ENCODE peak calls at places on chromosomes 3 and 15, in eight cellular contexts. M is OCI-M1; T is kidney; G is GM10248; E is stomach; C is activated naive CD4-positive, alpha-beta T cell; Q is naive thymus-derived CD4-positive, alpha-beta T cell; F is caudate nucleus. X is an unnamed sample.

GRCh38 chr3:113212155-113212844 is 943 bp downstream of the BOC start:
- DNase-seq in M (no peak), T (no peak), G (peak; percentile 57), E (no peak), C (no peak), Q (no peak), F (no peak), X (peak; percentile 51)

GRCh38 chr3:52056521-52056967 is at the start of gene DUSP7:
- DNase-seq in M (peak; percentile 72), T (peak; percentile 90), G (peak; percentile 80), E (peak; percentile 79), C (no peak), Q (peak; percentile 71), F (peak; percentile 53), X (peak; percentile 79)

GRCh38 chr3:93934366-93935046 is 39.2 kb downstream of the PROS1 start:
- DNase-seq in M (peak; percentile 47), T (no peak), G (no peak), E (no peak), C (no peak), Q (no peak), F (no peak), X (no peak)

GRCh38 chr15:31473384-31474058 is 146.9 kb downstream of the KLF13 start:
- DNase-seq in M (no peak), T (no peak), G (no peak), E (peak; percentile 21), C (no peak), Q (no peak), F (no peak), X (no peak)

GRCh38 chr3:12303532-12303931 is 14.7 kb downstream of the PPARG start:
- DNase-seq in M (no peak), T (no peak), G (no peak), E (no peak), C (no peak), Q (no peak), F (no peak), X (peak; percentile 53)

GRCh38 chr3:197376020-197376419 is 77.6 kb upstream of the DLG1 start:
- DNase-seq in M (no peak), T (peak; percentile 43), G (no peak), E (no peak), C (no peak), Q (no peak), F (no peak), X (no peak)

GRCh38 chr3:44802006-44802405 is 40.4 kb downstream of the KIF15 start:
- DNase-seq in M (no peak), T (no peak), G (no peak), E (no peak), C (no peak), Q (no peak), F (no peak), X (no peak)

GRCh38 chr3:184176377-184177330 is 2.0 kb downstream of the AP2M1 start:
- DNase-seq in M (peak; percentile 77), T (peak; percentile 93), G (no peak), E (peak; percentile 45), C (no peak), Q (no peak), F (no peak), X (peak; percentile 92)

GRCh38 chr3:37074178-37074577 is 80.9 kb downstream of the MLH1 start:
- DNase-seq in M (no peak), T (no peak), G (no peak), E (no peak), C (no peak), Q (no peak), F (no peak), X (peak; percentile 49)

GRCh38 chr3:169694117-169694516 is 30.6 kb upstream of the MECOM start:
- DNase-seq in M (no peak), T (no peak), G (no peak), E (no peak), C (no peak), Q (no peak), F (no peak), X (peak; percentile 28)

GRCh38 chr3:17088017-17088416 is 203.3 kb downstream of the PLCL2 start:
- DNase-seq in M (no peak), T (no peak), G (no peak), E (no peak), C (no peak), Q (no peak), F (no peak), X (peak; percentile 30)

GRCh38 chr3:126845910-126846309 is 137.0 kb upstream of the PLXNA1 start:
- DNase-seq in M (no peak), T (no peak), G (no peak), E (no peak), C (no peak), Q (no peak), F (no peak), X (no peak)

GRCh38 chr3:41652506-41652905 is 309.4 kb downstream of the ULK4 start:
- DNase-seq in M (no peak), T (no peak), G (no peak), E (no peak), C (no peak), Q (no peak), F (no peak), X (no peak)

GRCh38 chr15:27358751-27359434 is 387.9 kb downstream of the GABRG3 start:
- DNase-seq in M (peak; percentile 24), T (no peak), G (no peak), E (no peak), C (no peak), Q (no peak), F (no peak), X (no peak)

GRCh38 chr3:114441386-114441785 is 147.6 kb downstream of the TIGIT start:
- DNase-seq in M (no peak), T (no peak), G (no peak), E (no peak), C (no peak), Q (no peak), F (no peak), X (peak; percentile 41)

GRCh38 chr3:46717447-46718231 is at the start of gene PRSS50:
- DNase-seq in M (no peak), T (no peak), G (peak; percentile 18), E (peak; percentile 21), C (no peak), Q (no peak), F (no peak), X (no peak)

GRCh38 chr3:134104031-134104430 is 74.3 kb upstream of the SLCO2A1 start:
- DNase-seq in M (no peak), T (no peak), G (no peak), E (no peak), C (no peak), Q (no peak), F (no peak), X (no peak)

GRCh38 chr3:152718810-152719209 is 116.1 kb upstream of the P2RY1 start:
- DNase-seq in M (no peak), T (no peak), G (no peak), E (no peak), C (no peak), Q (no peak), F (no peak), X (peak; percentile 33)

GRCh38 chr3:12663311-12663935 is 494 bp downstream of the RAF1 start:
- DNase-seq in M (peak; percentile 66), T (peak; percentile 87), G (no peak), E (peak; percentile 48), C (no peak), Q (no peak), F (peak; percentile 67), X (peak; percentile 69)

GRCh38 chr15:49718234-49718633 is 97.4 kb downstream of the DTWD1 start:
- DNase-seq in M (peak; percentile 5), T (no peak), G (no peak), E (no peak), C (no peak), Q (no peak), F (no peak), X (no peak)

GRCh38 chr3:116038968-116039950 is 406.0 kb downstream of the LSAMP start:
- DNase-seq in M (peak; percentile 87), T (no peak), G (no peak), E (no peak), C (no peak), Q (no peak), F (no peak), X (no peak)

GRCh38 chr15:74461847-74462511 is 1.0 kb upstream of the UBL7 start:
- DNase-seq in M (no peak), T (no peak), G (no peak), E (no peak), C (no peak), Q (no peak), F (no peak), X (no peak)

GRCh38 chr15:60476713-60477112 is 2.2 kb downstream of the ICE2 start:
- DNase-seq in M (no peak), T (no peak), G (no peak), E (no peak), C (no peak), Q (no peak), F (no peak), X (no peak)

GRCh38 chr3:182238141-182238540 is 526.4 kb downstream of the SOX2 start:
- DNase-seq in M (no peak), T (no peak), G (no peak), E (no peak), C (no peak), Q (no peak), F (no peak), X (peak; percentile 55)

GRCh38 chr15:99446565-99447496 is 119.0 kb upstream of the MEF2A start:
- DNase-seq in M (no peak), T (no peak), G (peak; percentile 6), E (peak; percentile 23), C (no peak), Q (no peak), F (no peak), X (no peak)

GRCh38 chr3:194485876-194486539 is 794 bp downstream of the ATP13A3 start:
- DNase-seq in M (peak; percentile 46), T (peak; percentile 88), G (peak; percentile 43), E (peak; percentile 33), C (peak; percentile 10), Q (peak; percentile 43), F (no peak), X (peak; percentile 56)

GRCh38 chr15:42919794-42920280 is 741 bp downstream of the TTBK2 start:
- DNase-seq in M (peak; percentile 66), T (no peak), G (no peak), E (no peak), C (no peak), Q (peak; percentile 37), F (peak; percentile 41), X (peak; percentile 33)

GRCh38 chr3:169137076-169137475 is 526.4 kb downstream of the MECOM start:
- DNase-seq in M (no peak), T (no peak), G (no peak), E (no peak), C (no peak), Q (no peak), F (no peak), X (no peak)